ENCODE peak calls at places on chromosomes 3 and 15, in five cellular contexts. One of them, this sample, is unnamed.

GRCh38 chr15:89383635-89384604 is 49.3 kb upstream of the POLG start:
- DNase-seq in WERI-Rb-1: peak
- DNase-seq in uterus: peak
- DNase-seq in cardiac fibroblast: peak
- DNase-seq in A549: no peak
- DNase-seq in this sample: peak

GRCh38 chr15:68211656-68212320 is 6.7 kb upstream of the CALML4 start:
- DNase-seq in WERI-Rb-1: no peak
- DNase-seq in uterus: no peak
- DNase-seq in cardiac fibroblast: no peak
- DNase-seq in A549: no peak
- DNase-seq in this sample: no peak

GRCh38 chr15:100191161-100191560 is 150.6 kb downstream of the ADAMTS17 start:
- DNase-seq in WERI-Rb-1: no peak
- DNase-seq in uterus: no peak
- DNase-seq in cardiac fibroblast: no peak
- DNase-seq in A549: no peak
- DNase-seq in this sample: no peak

GRCh38 chr3:157301755-157302154 is 134.9 kb upstream of the PTX3 start:
- DNase-seq in WERI-Rb-1: no peak
- DNase-seq in uterus: no peak
- DNase-seq in cardiac fibroblast: no peak
- DNase-seq in A549: no peak
- DNase-seq in this sample: no peak

GRCh38 chr3:63791974-63792373 is 27.1 kb upstream of the C3orf49 start:
- DNase-seq in WERI-Rb-1: peak
- DNase-seq in uterus: no peak
- DNase-seq in cardiac fibroblast: peak
- DNase-seq in A549: no peak
- DNase-seq in this sample: no peak

GRCh38 chr15:38002883-38003477 is 68.5 kb downstream of the TMCO5A start:
- DNase-seq in WERI-Rb-1: peak
- DNase-seq in uterus: no peak
- DNase-seq in cardiac fibroblast: peak
- DNase-seq in A549: no peak
- DNase-seq in this sample: peak

GRCh38 chr3:9887478-9887877 is 2.9 kb upstream of the JAGN1 start:
- DNase-seq in WERI-Rb-1: no peak
- DNase-seq in uterus: no peak
- DNase-seq in cardiac fibroblast: no peak
- DNase-seq in A549: no peak
- DNase-seq in this sample: no peak

GRCh38 chr15:28114114-28114455 is 15.0 kb upstream of the OCA2 start:
- DNase-seq in WERI-Rb-1: no peak
- DNase-seq in uterus: no peak
- DNase-seq in cardiac fibroblast: no peak
- DNase-seq in A549: no peak
- DNase-seq in this sample: no peak

GRCh38 chr3:173739716-173740115 is 342.2 kb downstream of the NLGN1 start:
- DNase-seq in WERI-Rb-1: no peak
- DNase-seq in uterus: no peak
- DNase-seq in cardiac fibroblast: peak
- DNase-seq in A549: no peak
- DNase-seq in this sample: no peak

GRCh38 chr15:77985931-77986480 is 91.5 kb downstream of the TBC1D2B start:
- DNase-seq in WERI-Rb-1: no peak
- DNase-seq in uterus: no peak
- DNase-seq in cardiac fibroblast: no peak
- DNase-seq in A549: no peak
- DNase-seq in this sample: no peak

GRCh38 chr3:154188846-154189245 is 67.7 kb downstream of the ARHGEF26 start:
- DNase-seq in WERI-Rb-1: no peak
- DNase-seq in uterus: no peak
- DNase-seq in cardiac fibroblast: peak
- DNase-seq in A549: no peak
- DNase-seq in this sample: no peak

GRCh38 chr3:34842706-34843478 is 796.4 kb upstream of the ARPP21 start:
- DNase-seq in WERI-Rb-1: no peak
- DNase-seq in uterus: no peak
- DNase-seq in cardiac fibroblast: no peak
- DNase-seq in A549: no peak
- DNase-seq in this sample: no peak

GRCh38 chr15:45662375-45662774 is 27.5 kb downstream of the SQOR start:
- DNase-seq in WERI-Rb-1: no peak
- DNase-seq in uterus: no peak
- DNase-seq in cardiac fibroblast: no peak
- DNase-seq in A549: no peak
- DNase-seq in this sample: no peak

GRCh38 chr15:58457466-58457965 is 25.7 kb downstream of the LIPC start:
- DNase-seq in WERI-Rb-1: no peak
- DNase-seq in uterus: no peak
- DNase-seq in cardiac fibroblast: peak
- DNase-seq in A549: no peak
- DNase-seq in this sample: no peak

GRCh38 chr15:83848315-83849050 is 194.6 kb downstream of the ADAMTSL3 start:
- DNase-seq in WERI-Rb-1: no peak
- DNase-seq in uterus: no peak
- DNase-seq in cardiac fibroblast: peak
- DNase-seq in A549: no peak
- DNase-seq in this sample: no peak

GRCh38 chr3:120550546-120550945 is 45.6 kb upstream of the NDUFB4 start:
- DNase-seq in WERI-Rb-1: no peak
- DNase-seq in uterus: no peak
- DNase-seq in cardiac fibroblast: peak
- DNase-seq in A549: no peak
- DNase-seq in this sample: peak

GRCh38 chr3:190307164-190307545 is 15.1 kb downstream of the CLDN1 start:
- DNase-seq in WERI-Rb-1: no peak
- DNase-seq in uterus: no peak
- DNase-seq in cardiac fibroblast: no peak
- DNase-seq in A549: no peak
- DNase-seq in this sample: no peak

GRCh38 chr3:10602769-10603768 is 97.7 kb upstream of the ATP2B2 start:
- DNase-seq in WERI-Rb-1: no peak
- DNase-seq in uterus: no peak
- DNase-seq in cardiac fibroblast: no peak
- DNase-seq in A549: no peak
- DNase-seq in this sample: no peak

GRCh38 chr3:148932976-148933375 is 58.4 kb upstream of the GYG1 start:
- DNase-seq in WERI-Rb-1: no peak
- DNase-seq in uterus: no peak
- DNase-seq in cardiac fibroblast: no peak
- DNase-seq in A549: no peak
- DNase-seq in this sample: no peak

GRCh38 chr3:6444888-6445658 is 415.8 kb upstream of the GRM7 start:
- DNase-seq in WERI-Rb-1: no peak
- DNase-seq in uterus: no peak
- DNase-seq in cardiac fibroblast: no peak
- DNase-seq in A549: no peak
- DNase-seq in this sample: no peak

GRCh38 chr3:186489507-186489906 is 54.7 kb downstream of the CRYGS start:
- DNase-seq in WERI-Rb-1: no peak
- DNase-seq in uterus: no peak
- DNase-seq in cardiac fibroblast: peak
- DNase-seq in A549: no peak
- DNase-seq in this sample: no peak

GRCh38 chr15:64536244-64536836 is 76.0 kb downstream of the ZNF609 start:
- DNase-seq in WERI-Rb-1: no peak
- DNase-seq in uterus: no peak
- DNase-seq in cardiac fibroblast: peak
- DNase-seq in A549: peak
- DNase-seq in this sample: no peak

GRCh38 chr15:84915011-84915958 is 30.8 kb downstream of the SLC28A1 start:
- DNase-seq in WERI-Rb-1: peak
- DNase-seq in uterus: peak
- DNase-seq in cardiac fibroblast: peak
- DNase-seq in A549: peak
- DNase-seq in this sample: peak

GRCh38 chr3:194868831-194869230 is 183.1 kb downstream of the FAM43A start:
- DNase-seq in WERI-Rb-1: no peak
- DNase-seq in uterus: no peak
- DNase-seq in cardiac fibroblast: no peak
- DNase-seq in A549: no peak
- DNase-seq in this sample: no peak

GRCh38 chr3:13705702-13706280 is 156.9 kb downstream of the FBLN2 start:
- DNase-seq in WERI-Rb-1: peak
- DNase-seq in uterus: peak
- DNase-seq in cardiac fibroblast: no peak
- DNase-seq in A549: no peak
- DNase-seq in this sample: no peak

GRCh38 chr3:140276698-140277097 is 341.7 kb downstream of the CLSTN2 start:
- DNase-seq in WERI-Rb-1: peak
- DNase-seq in uterus: no peak
- DNase-seq in cardiac fibroblast: peak
- DNase-seq in A549: no peak
- DNase-seq in this sample: no peak

GRCh38 chr3:141063831-141064230 is 12.7 kb downstream of the SPSB4 start:
- DNase-seq in WERI-Rb-1: no peak
- DNase-seq in uterus: no peak
- DNase-seq in cardiac fibroblast: no peak
- DNase-seq in A549: no peak
- DNase-seq in this sample: no peak

GRCh38 chr15:80932989-80933388 is 56.6 kb downstream of the MESD start:
- DNase-seq in WERI-Rb-1: no peak
- DNase-seq in uterus: peak
- DNase-seq in cardiac fibroblast: peak
- DNase-seq in A549: no peak
- DNase-seq in this sample: no peak

GRCh38 chr15:45454825-45455224 is 67.7 kb downstream of the SLC30A4 start:
- DNase-seq in WERI-Rb-1: no peak
- DNase-seq in uterus: peak
- DNase-seq in cardiac fibroblast: peak
- DNase-seq in A549: peak
- DNase-seq in this sample: peak

GRCh38 chr15:77810180-77810579 is 177.5 kb upstream of the LINGO1 start:
- DNase-seq in WERI-Rb-1: peak
- DNase-seq in uterus: no peak
- DNase-seq in cardiac fibroblast: peak
- DNase-seq in A549: no peak
- DNase-seq in this sample: no peak

GRCh38 chr15:27028836-27029482 is 58.0 kb downstream of the GABRG3 start:
- DNase-seq in WERI-Rb-1: no peak
- DNase-seq in uterus: no peak
- DNase-seq in cardiac fibroblast: no peak
- DNase-seq in A549: no peak
- DNase-seq in this sample: no peak

GRCh38 chr3:187913617-187914033 is 168.4 kb upstream of the BCL6 start:
- DNase-seq in WERI-Rb-1: no peak
- DNase-seq in uterus: no peak
- DNase-seq in cardiac fibroblast: peak
- DNase-seq in A549: peak
- DNase-seq in this sample: no peak

GRCh38 chr3:52890735-52891134 is 6.6 kb downstream of the STIMATE start:
- DNase-seq in WERI-Rb-1: no peak
- DNase-seq in uterus: no peak
- DNase-seq in cardiac fibroblast: peak
- DNase-seq in A549: no peak
- DNase-seq in this sample: peak

GRCh38 chr15:65856821-65857455 is 12.4 kb upstream of the RAB11A start:
- DNase-seq in WERI-Rb-1: peak
- DNase-seq in uterus: peak
- DNase-seq in cardiac fibroblast: peak
- DNase-seq in A549: peak
- DNase-seq in this sample: peak

GRCh38 chr3:123027292-123028232 is at the start of gene SEMA5B:
- DNase-seq in WERI-Rb-1: peak
- DNase-seq in uterus: peak
- DNase-seq in cardiac fibroblast: peak
- DNase-seq in A549: peak
- DNase-seq in this sample: peak
- TF ChIP-seq CTCF in WERI-Rb-1: peak
- TF ChIP-seq CTCF in uterus: peak
- TF ChIP-seq CTCF in cardiac fibroblast: no peak
- TF ChIP-seq CTCF in A549: peak
- TF ChIP-seq CTCF in this sample: no peak

GRCh38 chr3:151578495-151578894 is 117.6 kb upstream of the IGSF10 start:
- DNase-seq in WERI-Rb-1: no peak
- DNase-seq in uterus: no peak
- DNase-seq in cardiac fibroblast: no peak
- DNase-seq in A549: no peak
- DNase-seq in this sample: no peak
- TF ChIP-seq CTCF in WERI-Rb-1: no peak
- TF ChIP-seq CTCF in uterus: no peak
- TF ChIP-seq CTCF in cardiac fibroblast: no peak
- TF ChIP-seq CTCF in A549: no peak
- TF ChIP-seq CTCF in this sample: no peak

GRCh38 chr3:124276163-124276862 is 284.4 kb upstream of the ROPN1 start:
- DNase-seq in WERI-Rb-1: no peak
- DNase-seq in uterus: no peak
- DNase-seq in cardiac fibroblast: no peak
- DNase-seq in A549: no peak
- DNase-seq in this sample: no peak

GRCh38 chr3:124275421-124275820 is 283.5 kb upstream of the ROPN1 start:
- DNase-seq in WERI-Rb-1: no peak
- DNase-seq in uterus: peak
- DNase-seq in cardiac fibroblast: peak
- DNase-seq in A549: no peak
- DNase-seq in this sample: peak

GRCh38 chr3:124273651-124274050 is 281.7 kb upstream of the ROPN1 start:
- DNase-seq in WERI-Rb-1: no peak
- DNase-seq in uterus: no peak
- DNase-seq in cardiac fibroblast: no peak
- DNase-seq in A549: no peak
- DNase-seq in this sample: no peak

GRCh38 chr3:124276863-124277515 is 285.1 kb upstream of the ROPN1 start:
- DNase-seq in WERI-Rb-1: no peak
- DNase-seq in uterus: no peak
- DNase-seq in cardiac fibroblast: no peak
- DNase-seq in A549: no peak
- DNase-seq in this sample: peak

GRCh38 chr3:124277516-124277890 is 285.6 kb upstream of the ROPN1 start:
- DNase-seq in WERI-Rb-1: no peak
- DNase-seq in uterus: peak
- DNase-seq in cardiac fibroblast: peak
- DNase-seq in A549: no peak
- DNase-seq in this sample: peak
- TF ChIP-seq CTCF in WERI-Rb-1: no peak
- TF ChIP-seq CTCF in uterus: no peak
- TF ChIP-seq CTCF in cardiac fibroblast: peak
- TF ChIP-seq CTCF in A549: no peak
- TF ChIP-seq CTCF in this sample: no peak

GRCh38 chr3:78986702-78987101 is 781.1 kb downstream of the ROBO1 start:
- DNase-seq in WERI-Rb-1: no peak
- DNase-seq in uterus: no peak
- DNase-seq in cardiac fibroblast: no peak
- DNase-seq in A549: no peak
- DNase-seq in this sample: no peak

GRCh38 chr3:78991656-78992055 is 776.1 kb downstream of the ROBO1 start:
- DNase-seq in WERI-Rb-1: no peak
- DNase-seq in uterus: no peak
- DNase-seq in cardiac fibroblast: no peak
- DNase-seq in A549: no peak
- DNase-seq in this sample: no peak

GRCh38 chr3:78992400-78992799 is 775.4 kb downstream of the ROBO1 start:
- DNase-seq in WERI-Rb-1: no peak
- DNase-seq in uterus: no peak
- DNase-seq in cardiac fibroblast: no peak
- DNase-seq in A549: no peak
- DNase-seq in this sample: no peak

GRCh38 chr3:78990164-78990563 is 777.6 kb downstream of the ROBO1 start:
- DNase-seq in WERI-Rb-1: no peak
- DNase-seq in uterus: no peak
- DNase-seq in cardiac fibroblast: no peak
- DNase-seq in A549: no peak
- DNase-seq in this sample: no peak

GRCh38 chr3:78988324-78988723 is 779.5 kb downstream of the ROBO1 start:
- DNase-seq in WERI-Rb-1: no peak
- DNase-seq in uterus: no peak
- DNase-seq in cardiac fibroblast: peak
- DNase-seq in A549: peak
- DNase-seq in this sample: no peak
- TF ChIP-seq CTCF in WERI-Rb-1: peak
- TF ChIP-seq CTCF in uterus: no peak
- TF ChIP-seq CTCF in cardiac fibroblast: peak
- TF ChIP-seq CTCF in A549: peak
- TF ChIP-seq CTCF in this sample: peak

This sample was measured in adrenal gland.